ENCODE peak calls at places on chromosome 5, in four cellular contexts. S is activated naive CD4-positive, alpha-beta T cell treated with anti-CD3 and anti-CD28 coated beads for 36 hours; Y is occipital lobe; B is AG09319. G is an unnamed sample.

GRCh38 chr5:83071286-83071685 is 5.9 kb downstream of the TMEM167A start:
- DNase-seq in S (no peak), Y (no peak), B (no peak), G (no peak)

GRCh38 chr5:72837524-72838096 is 21.1 kb downstream of the TNPO1 start:
- DNase-seq in S (no peak), Y (no peak), B (no peak), G (no peak)

GRCh38 chr5:71877511-71877910 is 158.4 kb downstream of the CARTPT start:
- DNase-seq in S (no peak), Y (no peak), B (no peak), G (no peak)

GRCh38 chr5:1658665-1659064 is 134.9 kb upstream of the LPCAT1 start:
- DNase-seq in S (no peak), Y (no peak), B (no peak), G (no peak)

GRCh38 chr5:149559712-149560111 is 8.5 kb upstream of the CSNK1A1 start:
- DNase-seq in S (no peak), Y (no peak), B (no peak), G (no peak)

GRCh38 chr5:7686794-7687193 is 164.1 kb downstream of the CFAP90 start:
- DNase-seq in S (no peak), Y (no peak), B (no peak), G (no peak)

GRCh38 chr5:14011089-14012004 is 66.9 kb upstream of the DNAH5 start:
- DNase-seq in S (peak; percentile 37), Y (peak; percentile 76), B (peak; percentile 76), G (peak; percentile 85)

GRCh38 chr5:125065736-125066135 is 319.3 kb upstream of the ZNF608 start:
- DNase-seq in S (no peak), Y (no peak), B (no peak), G (no peak)

G was measured in dorsolateral prefrontal cortex.